ENCODE peak calls at places on chromosomes 2 and 18, in seven cellular contexts. T is GM06990, A is lower lobe of right lung, D is transverse colon, W is PC-9, H is neural progenitor cell, Y is astrocyte of the cerebellum. M is an unnamed sample.

GRCh38 chr2:135095591-135095990 is 43.5 kb downstream of the RAB3GAP1 start:
- DNase-seq in A (no peak), Y (no peak), W (no peak), T (no peak), D (no peak), H (no peak), M (no peak)

GRCh38 chr18:57728941-57729511 is 74.1 kb downstream of the ATP8B1 start:
- DNase-seq in D (no peak), W (peak), A (no peak), T (no peak), H (no peak), Y (no peak), M (peak)

GRCh38 chr2:38239452-38239851 is 137.6 kb downstream of the ATL2 start:
- DNase-seq in Y (peak), A (no peak), T (no peak), W (peak), D (no peak), H (no peak), M (no peak)

GRCh38 chr2:108858894-108859293 is 72.3 kb downstream of the CCDC138 start:
- DNase-seq in H (no peak), A (no peak), D (no peak), T (no peak), Y (peak), W (no peak), M (no peak)

GRCh38 chr2:8620611-8621382 is 61.1 kb upstream of the ID2 start:
- DNase-seq in W (no peak), T (no peak), A (no peak), Y (no peak), H (no peak), D (no peak), M (no peak)

GRCh38 chr2:165772183-165772582 is 21.9 kb downstream of the GALNT3 start:
- DNase-seq in W (no peak), A (no peak), D (no peak), T (no peak), Y (no peak), H (no peak), M (no peak)

GRCh38 chr2:51247252-51247651 is 215.3 kb upstream of the NRXN1 start:
- DNase-seq in Y (no peak), A (no peak), H (no peak), T (no peak), W (no peak), D (no peak), M (no peak)

GRCh38 chr2:217289909-217290283 is 430.0 kb upstream of the TNP1 start:
- DNase-seq in T (no peak), H (peak), D (no peak), W (peak), A (no peak), Y (no peak), M (no peak)

GRCh38 chr18:1014951-1015627 is 110.4 kb downstream of the ADCYAP1 start:
- DNase-seq in H (peak), W (no peak), A (no peak), Y (no peak), D (no peak), T (no peak), M (peak)

GRCh38 chr2:240930631-240931318 is 24.6 kb downstream of the CROCC2 start:
- DNase-seq in Y (no peak), W (no peak), A (peak), H (no peak), D (peak), T (no peak), M (no peak)

DNA sequence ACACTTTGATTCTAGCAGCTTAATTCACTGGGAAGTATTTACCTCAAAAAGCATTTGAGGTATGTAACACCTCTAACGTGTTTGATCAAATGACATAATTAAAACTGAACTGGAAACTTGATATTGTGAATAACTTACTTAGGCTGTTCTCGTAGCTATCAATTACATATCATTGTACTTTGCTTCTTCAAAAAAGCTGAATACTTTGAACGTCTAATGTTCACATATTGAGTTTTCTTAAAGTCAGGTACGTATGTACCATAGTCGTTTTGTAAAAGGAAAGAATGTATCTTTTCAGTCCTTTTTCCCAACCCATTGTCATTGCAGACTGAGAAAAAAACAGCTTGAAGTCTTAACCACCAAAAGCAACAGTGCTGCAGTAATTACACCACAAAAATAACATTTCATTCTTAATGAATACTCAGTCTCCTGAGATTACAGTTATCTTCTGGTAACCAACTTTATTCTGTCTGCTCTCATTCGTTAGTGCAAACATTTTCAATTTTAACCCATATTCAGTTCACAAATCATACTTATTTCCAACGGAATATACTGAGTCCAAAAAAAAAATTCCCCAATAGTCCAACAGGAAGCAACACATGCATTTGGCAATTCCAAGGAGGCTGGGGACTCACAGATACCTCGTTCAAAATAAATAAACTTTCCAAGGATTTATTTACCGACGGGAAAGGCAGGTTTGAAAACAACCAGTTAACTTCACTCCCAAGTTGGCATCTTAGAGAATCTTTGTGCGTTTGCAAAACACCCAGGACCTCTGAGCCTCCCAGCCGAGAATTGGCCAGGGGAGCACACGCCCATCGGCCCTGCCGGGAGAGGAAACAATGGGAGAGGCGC is 1.1 kb downstream of the CHN1 start:
- DNase-seq in D (no peak), W (peak), A (no peak), T (no peak), H (peak), Y (no peak), M (no peak)
- H3K4me3 ChIP-seq in D (no peak), W (peak), A (peak), T (no peak), H (peak), Y (peak), M (peak)

GRCh38 chr2:65746919-65747678 is 314.7 kb upstream of the SPRED2 start:
- DNase-seq in D (no peak), T (no peak), Y (peak), A (no peak), H (peak), W (no peak), M (no peak)
- TF ChIP-seq CTCF in D (no peak), T (no peak), Y (no peak), A (no peak), H (no peak), W (no peak), M (no peak)

DNA sequence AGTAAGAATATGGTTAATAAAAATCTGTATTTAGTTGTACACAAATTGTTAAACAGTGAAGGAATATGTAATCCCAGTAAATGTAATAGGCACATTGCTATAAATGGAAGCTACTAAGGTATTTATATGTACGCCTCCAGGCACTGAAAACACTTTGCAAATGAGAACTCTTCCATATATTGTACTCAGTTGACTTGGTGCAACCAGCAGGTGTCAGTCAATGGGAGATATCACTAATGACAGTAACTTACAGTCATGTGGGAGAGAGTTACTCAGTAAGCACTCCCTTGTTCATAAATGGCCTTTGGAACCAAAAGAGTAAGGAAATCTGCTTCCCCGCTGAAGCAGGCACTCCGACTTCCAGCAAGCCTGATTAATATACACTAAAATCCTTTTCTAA is 5.9 kb downstream of the MDH1 start:
- DNase-seq in W (no peak), H (no peak), D (no peak), T (no peak), A (no peak), Y (no peak), M (no peak)
- H3K4me3 ChIP-seq in W (no peak), H (no peak), D (no peak), T (no peak), A (no peak), Y (no peak), M (no peak)

GRCh38 chr2:200193791-200194190 is 112.7 kb upstream of the SPATS2L start:
- DNase-seq in H (no peak), A (no peak), Y (no peak), D (no peak), T (no peak), W (no peak), M (no peak)

GRCh38 chr2:200203381-200203827 is 103.1 kb upstream of the SPATS2L start:
- DNase-seq in H (peak), Y (no peak), A (no peak), T (no peak), W (no peak), D (no peak), M (no peak)

GRCh38 chr2:200199005-200199404 is 107.5 kb upstream of the SPATS2L start:
- DNase-seq in T (no peak), W (no peak), Y (no peak), H (no peak), A (no peak), D (no peak), M (no peak)

GRCh38 chr2:200194746-200195145 is 111.7 kb upstream of the SPATS2L start:
- DNase-seq in H (no peak), A (no peak), W (no peak), D (no peak), T (no peak), Y (no peak), M (no peak)

DNA sequence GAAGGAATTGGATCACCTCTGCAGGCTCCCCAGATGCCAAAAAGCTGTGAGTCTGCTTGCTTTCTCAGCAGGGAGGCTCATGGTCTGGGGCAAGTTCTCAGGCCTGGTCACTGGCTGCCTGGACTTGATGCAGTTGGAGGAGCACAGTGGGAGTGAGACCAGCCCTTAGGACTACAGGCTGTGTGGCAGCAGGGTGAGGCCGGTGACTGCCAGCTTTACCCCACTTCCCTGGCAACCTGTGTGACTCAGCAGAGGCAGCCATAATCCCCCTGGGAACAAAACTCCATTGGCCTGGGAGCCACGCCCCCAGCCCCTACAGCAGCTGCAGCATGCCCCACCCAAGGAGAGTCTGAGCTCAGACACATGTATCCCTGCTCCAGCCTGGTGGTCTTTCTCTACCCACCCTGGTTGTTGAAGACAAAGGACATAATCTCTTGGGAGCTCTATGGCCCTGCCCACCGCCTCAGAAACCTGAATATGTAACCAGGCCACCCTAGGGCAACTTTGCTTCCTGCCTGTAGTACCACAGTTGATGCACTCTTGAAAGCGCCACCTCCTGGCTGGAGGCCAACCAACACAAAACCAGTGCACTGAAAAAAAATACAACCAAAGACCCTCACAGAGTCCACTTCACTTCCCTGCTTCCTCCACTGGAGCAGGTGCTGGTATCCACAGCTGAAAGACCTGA is 106.8 kb upstream of the SPATS2L start:
- DNase-seq in W (peak), A (no peak), T (no peak), H (peak), Y (peak), D (no peak), M (no peak)
- TF ChIP-seq CTCF in W (peak), A (no peak), T (peak), H (peak), Y (no peak), D (no peak), M (peak)

DNA sequence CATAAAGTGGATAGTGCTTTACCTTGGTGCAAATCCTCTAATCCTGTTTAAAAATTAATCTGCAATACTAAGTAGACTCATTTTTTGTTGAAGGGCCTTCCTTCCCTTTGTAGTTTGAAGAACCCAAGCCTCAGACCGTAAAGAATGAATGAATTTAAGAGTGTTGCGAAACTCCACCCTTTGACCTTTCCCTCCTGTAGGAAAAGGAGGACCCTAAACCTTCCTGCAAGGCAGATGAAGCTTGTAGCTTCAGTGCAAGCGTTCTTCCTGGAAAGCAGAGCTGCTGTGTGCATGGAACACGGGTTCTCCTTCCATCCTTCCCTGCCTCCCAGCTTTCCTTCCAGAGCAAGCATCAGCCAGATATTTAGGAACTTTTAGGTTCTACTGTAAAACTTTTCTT is 1.7 kb downstream of the IMPA2 start:
- DNase-seq in H (no peak), D (no peak), Y (no peak), T (no peak), W (no peak), A (no peak), M (no peak)
- H3K4me3 ChIP-seq in H (peak), D (no peak), Y (no peak), T (no peak), W (peak), A (peak), M (peak)

DNA sequence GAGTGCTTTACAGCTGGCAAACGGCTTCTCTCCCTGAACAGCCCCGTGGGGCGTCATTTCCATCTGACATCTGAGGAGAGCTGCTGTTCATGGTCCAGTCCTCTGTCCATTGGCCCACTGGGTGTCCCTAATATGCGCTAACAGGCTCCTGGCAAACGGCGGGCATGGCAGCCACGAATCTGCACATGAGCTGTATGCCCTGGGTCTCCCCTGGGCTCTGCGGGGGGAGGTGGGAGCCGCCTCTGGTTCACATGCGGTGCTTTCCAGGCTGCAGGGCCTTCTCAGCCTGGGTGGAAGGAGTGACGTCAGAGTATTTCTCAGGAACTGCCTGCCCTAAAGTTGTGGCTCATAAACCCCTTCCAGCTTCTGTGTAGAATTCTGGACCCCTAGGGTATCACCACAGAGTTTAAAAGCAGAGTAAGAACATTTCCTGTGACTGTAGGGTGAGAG is 73.2 kb downstream of the LRRFIP1 start:
- DNase-seq in D (peak), Y (peak), H (no peak), W (no peak), A (no peak), T (peak), M (no peak)
- TF ChIP-seq CTCF in D (no peak), Y (no peak), H (no peak), W (no peak), A (no peak), T (no peak), M (no peak)

DNA sequence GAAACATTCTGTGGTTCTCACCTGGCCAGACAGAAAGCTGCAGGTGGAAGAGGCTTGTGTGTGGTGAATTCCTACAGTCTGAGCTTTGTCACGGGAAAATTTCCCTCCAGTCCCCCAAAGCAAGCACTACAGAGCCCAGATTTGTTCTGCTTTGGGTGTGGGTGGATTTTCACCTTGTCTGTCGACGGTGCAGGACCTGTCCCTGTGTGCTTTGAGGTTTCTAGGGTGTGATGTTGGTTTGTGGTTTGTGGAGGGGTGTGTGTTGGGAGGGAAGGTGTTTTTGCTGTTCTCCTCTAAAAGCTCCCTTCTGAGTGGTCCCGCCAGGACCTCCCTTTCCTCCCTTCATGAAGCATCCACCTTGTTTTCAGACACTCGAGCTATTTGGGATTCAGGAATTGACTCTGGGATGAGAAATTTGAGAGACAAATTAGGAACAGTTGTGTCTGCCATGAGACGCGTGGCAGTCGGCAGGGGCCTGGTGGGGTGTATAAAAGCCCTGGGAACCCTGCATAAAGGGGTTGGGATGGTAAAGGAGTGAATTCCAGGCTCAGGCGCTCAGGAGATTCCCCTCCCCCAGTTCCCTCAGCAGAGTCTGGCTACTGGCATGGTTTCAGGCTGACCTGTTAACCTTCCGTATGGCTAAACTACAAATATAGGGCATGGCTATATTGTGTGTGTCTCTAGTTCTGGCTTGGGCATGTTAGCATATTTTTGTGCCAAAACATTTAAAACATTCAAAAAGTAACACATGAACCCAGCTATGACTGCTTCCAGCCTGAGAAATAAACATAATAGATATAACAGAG is 65.5 kb downstream of the DGKD start:
- DNase-seq in A (no peak), D (no peak), T (no peak), W (no peak), H (peak), Y (no peak), M (no peak)
- H3K4me3 ChIP-seq in A (peak), D (no peak), T (peak), W (no peak), H (no peak), Y (no peak), M (no peak)

GRCh38 chr2:146147448-146148012 is 1627.6 kb upstream of the ZEB2 start:
- DNase-seq in H (peak), W (no peak), T (no peak), D (no peak), A (no peak), Y (no peak), M (no peak)
- TF ChIP-seq CTCF in H (peak), W (no peak), T (no peak), D (no peak), A (no peak), Y (no peak), M (peak)

DNA sequence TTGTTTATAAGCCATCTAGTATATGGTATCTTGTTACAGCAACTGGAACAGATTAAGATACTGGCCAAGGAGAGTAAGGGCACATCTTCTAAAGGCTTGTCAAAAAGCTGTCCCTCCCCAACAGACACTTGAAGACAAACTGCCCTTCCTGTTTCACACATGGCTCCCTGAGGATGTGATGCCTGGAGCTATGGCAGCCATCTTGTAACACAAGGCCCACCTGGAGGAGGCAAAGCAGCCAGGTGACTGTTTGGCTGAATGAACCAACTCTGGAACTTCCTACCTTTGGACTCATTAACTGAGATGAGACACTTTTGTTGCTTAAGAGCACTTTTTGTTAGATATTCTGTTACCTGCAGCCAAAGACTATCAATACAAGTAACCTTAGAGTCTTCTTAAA is 54.4 kb downstream of the SNORC start:
- DNase-seq in A (no peak), D (no peak), T (no peak), W (no peak), H (no peak), Y (no peak), M (no peak)
- H3K4me3 ChIP-seq in A (no peak), D (no peak), T (no peak), W (no peak), H (no peak), Y (no peak), M (no peak)